ENCODE peak calls at places on chromosomes 5 and 9, in four cellular contexts. X is K562, Y is HepG2, P is HCT116. I is an unnamed sample.

GRCh38 chr9:92147030-92147853 is 32.0 kb upstream of the SPTLC1 start:
- DNase-seq in X (peak), P (peak), Y (no peak), I (no peak)

GRCh38 chr5:73081093-73081492 is 39.3 kb upstream of the TMEM171 start:
- DNase-seq in X (no peak), P (no peak), Y (no peak), I (no peak)

GRCh38 chr5:138874771-138875628 is at the start of gene LRRTM2:
- DNase-seq in Y (no peak), P (no peak), X (no peak), I (no peak)

GRCh38 chr9:133658442-133659431 is 22.6 kb downstream of the DBH start:
- DNase-seq in X (peak), P (peak), Y (peak), I (no peak)

GRCh38 chr9:35517136-35517535 is 27.2 kb downstream of the RUSC2 start:
- DNase-seq in X (no peak), P (no peak), Y (peak), I (no peak)

GRCh38 chr9:137222190-137223077 is at the start of gene RNF208:
- DNase-seq in X (no peak), P (no peak), Y (no peak), I (no peak)

GRCh38 chr9:16992138-16992537 is 121.7 kb upstream of the BNC2 start:
- DNase-seq in P (no peak), Y (no peak), X (no peak), I (no peak)

GRCh38 chr5:160327829-160328228 is 15.5 kb upstream of the CCNJL start:
- DNase-seq in P (no peak), Y (no peak), X (no peak), I (no peak)

GRCh38 chr9:136116360-136117098 is 2.1 kb downstream of the TMEM250 start:
- DNase-seq in X (no peak), P (no peak), Y (no peak), I (no peak)

GRCh38 chr5:93532370-93532769 is 48.6 kb downstream of the NR2F1-AS1 start:
- DNase-seq in Y (peak), X (no peak), P (no peak), I (peak)

GRCh38 chr9:134641173-134641985 is at the start of gene COL5A1:
- DNase-seq in X (peak), P (no peak), Y (no peak), I (no peak)

GRCh38 chr5:150509992-150510391 is 2.1 kb downstream of the NDST1 start:
- DNase-seq in P (no peak), Y (no peak), X (no peak), I (no peak)

GRCh38 chr9:114282926-114283325 is 40.0 kb upstream of the ORM1 start:
- DNase-seq in Y (no peak), P (no peak), X (no peak), I (no peak)

GRCh38 chr9:120531683-120532300 is 48.2 kb downstream of the CDK5RAP2 start:
- DNase-seq in Y (peak), P (peak), X (peak), I (no peak)

GRCh38 chr5:151037561-151038291 is 17.3 kb downstream of the GPX3 start:
- DNase-seq in P (no peak), X (no peak), Y (peak), I (no peak)

GRCh38 chr5:111223086-111223789 is 946 bp upstream of the CAMK4 start:
- DNase-seq in Y (no peak), X (no peak), P (no peak), I (no peak)

GRCh38 chr5:108216890-108217289 is 165.0 kb downstream of the FBXL17 start:
- DNase-seq in Y (peak), P (peak), X (no peak), I (peak)

GRCh38 chr9:127626752-127627493 is 14.8 kb downstream of the STXBP1 start:
- DNase-seq in Y (no peak), X (no peak), P (no peak), I (no peak)

GRCh38 chr9:70551391-70551790 is 136.9 kb upstream of the KLF9 start:
- DNase-seq in Y (no peak), X (no peak), P (no peak), I (no peak)

GRCh38 chr9:96646081-96646991 is 8.8 kb downstream of the PRXL2C start:
- DNase-seq in Y (no peak), P (no peak), X (no peak), I (no peak)

GRCh38 chr5:144547098-144547499 is 376.4 kb downstream of the KCTD16 start:
- DNase-seq in P (no peak), X (no peak), Y (no peak), I (no peak)

GRCh38 chr9:3241290-3241689 is 284.5 kb downstream of the RFX3 start:
- DNase-seq in P (no peak), Y (no peak), X (no peak), I (no peak)

GRCh38 chr9:135501261-135502167 is 1.0 kb downstream of the MRPS2 start:
- DNase-seq in X (peak), Y (no peak), P (no peak), I (no peak)

GRCh38 chr5:6812800-6813731 is 99.8 kb downstream of the TENT4A start:
- DNase-seq in Y (no peak), P (no peak), X (no peak), I (no peak)

GRCh38 chr9:104743377-104743985 is 4.0 kb upstream of the NIPSNAP3A start:
- DNase-seq in X (peak), Y (peak), P (peak), I (peak)

GRCh38 chr5:662751-663435 is 30.3 kb downstream of the TPPP start:
- DNase-seq in P (no peak), X (no peak), Y (no peak), I (no peak)

GRCh38 chr5:159735036-159735435 is 181.2 kb upstream of the ADRA1B start:
- DNase-seq in Y (no peak), P (no peak), X (no peak), I (no peak)

GRCh38 chr5:119360905-119361605 is 5.2 kb downstream of the TNFAIP8 start:
- DNase-seq in X (no peak), Y (no peak), P (no peak), I (no peak)

GRCh38 chr5:139646111-139646510 is 2.0 kb upstream of the CXXC5 start:
- DNase-seq in P (no peak), X (no peak), Y (no peak), I (no peak)

GRCh38 chr5:145347026-145347616 is 488.0 kb downstream of the PRELID2 start:
- DNase-seq in P (peak), Y (peak), X (no peak), I (no peak)

GRCh38 chr9:76817489-76817888 is 53.3 kb downstream of the PCA3 start:
- DNase-seq in P (no peak), Y (no peak), X (no peak), I (no peak)

GRCh38 chr5:35202319-35203111 is 27.8 kb downstream of the PRLR start:
- DNase-seq in X (peak), P (peak), Y (peak), I (no peak)

GRCh38 chr9:130624154-130624553 is 40.2 kb upstream of the PRDM12 start:
- DNase-seq in P (no peak), X (no peak), Y (peak), I (no peak)

GRCh38 chr5:109053995-109054417 is 306.3 kb downstream of the FER start:
- DNase-seq in X (no peak), Y (no peak), P (no peak), I (no peak)

GRCh38 chr9:122228906-122229837 is at the start of gene LHX6:
- DNase-seq in Y (no peak), X (peak), P (no peak), I (no peak)

GRCh38 chr9:128902351-128903078 is 18.3 kb upstream of the PHYHD1 start:
- DNase-seq in Y (no peak), X (no peak), P (no peak), I (no peak)

GRCh38 chr5:98957307-98957706 is 28.5 kb upstream of the CHD1 start:
- DNase-seq in X (no peak), Y (no peak), P (no peak), I (no peak)

GRCh38 chr9:106906129-106906528 is 43.2 kb downstream of the ZNF462 start:
- DNase-seq in X (no peak), P (no peak), Y (no peak), I (no peak)

GRCh38 chr5:132998553-132998952 is 27.8 kb downstream of the ZCCHC10 start:
- DNase-seq in P (no peak), X (no peak), Y (no peak), I (no peak)
- TF ChIP-seq TCF7L2 in P (no peak), X (no peak), Y (no peak), I (no peak)

DNA sequence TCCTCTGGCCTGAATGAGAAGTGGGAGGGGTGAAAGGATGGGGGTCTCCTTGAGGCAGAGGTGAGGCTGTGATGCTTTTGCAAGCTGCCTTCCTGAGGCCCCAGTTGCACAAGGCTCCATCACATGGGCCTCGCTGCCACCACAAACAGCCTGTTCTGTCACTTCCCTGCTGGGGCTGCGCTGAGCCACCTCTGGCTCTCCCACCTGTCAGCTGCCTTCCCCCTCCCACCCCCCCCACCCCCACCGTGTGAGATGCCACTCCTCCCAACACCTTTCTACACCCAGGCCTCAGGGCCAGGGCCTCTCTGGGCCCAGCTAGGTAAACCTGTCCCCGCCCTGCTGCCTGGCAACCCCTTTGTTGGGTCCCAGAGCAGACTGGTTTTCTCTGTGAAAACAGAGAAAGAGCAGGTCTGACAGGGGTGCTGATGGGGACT is 4.5 kb upstream of the PDLIM4 start:
- DNase-seq in X (no peak), Y (no peak), P (no peak), I (no peak)
- TF ChIP-seq TCF7L2 in X (no peak), Y (no peak), P (no peak), I (no peak)

DNA sequence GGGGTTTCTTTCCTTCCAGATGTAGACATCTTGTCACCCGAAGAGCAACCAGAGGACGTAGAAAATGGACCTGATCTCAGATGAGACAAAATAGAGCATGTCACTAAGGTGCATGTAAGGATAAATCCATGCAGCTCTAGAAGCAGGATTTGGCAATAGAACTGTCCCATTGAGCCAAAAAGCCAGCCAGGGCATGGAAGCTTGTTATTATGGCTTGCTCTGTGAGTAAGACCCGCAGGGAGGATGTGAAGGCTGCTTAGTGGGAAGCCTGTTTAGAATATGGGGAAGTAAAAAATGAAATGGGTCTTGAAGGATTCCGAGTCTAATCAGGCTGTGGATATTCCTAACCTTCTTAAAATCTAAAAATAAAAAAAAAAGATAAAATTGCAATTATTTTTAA is 165.6 kb upstream of the MPDZ start:
- DNase-seq in P (no peak), X (no peak), Y (no peak), I (no peak)
- TF ChIP-seq TCF7L2 in P (no peak), X (no peak), Y (no peak), I (no peak)

GRCh38 chr9:88802533-88802932 is 188.7 kb upstream of the S1PR3 start:
- DNase-seq in Y (no peak), P (no peak), X (no peak), I (no peak)
- TF ChIP-seq TCF7L2 in Y (no peak), P (no peak), X (no peak), I (no peak)

GRCh38 chr5:41511241-41511640 is 840 bp upstream of the PLCXD3 start:
- DNase-seq in X (no peak), Y (no peak), P (no peak), I (no peak)
- TF ChIP-seq TCF7L2 in X (no peak), Y (no peak), P (no peak), I (no peak)

GRCh38 chr9:125681086-125681622 is 25.9 kb downstream of the MAPKAP1 start:
- DNase-seq in P (no peak), X (no peak), Y (peak), I (no peak)
- TF ChIP-seq TCF7L2 in P (no peak), X (no peak), Y (no peak), I (no peak)

I was measured in Panc1.